ENCODE peak calls at places on chromosomes 6 and 20, in four cellular contexts. Q is activated CD4-positive, CD25-positive, alpha-beta regulatory T cell; Z is EH; V is A549. E is an unnamed sample.

GRCh38 chr20:53920647-53921245 is 149.6 kb downstream of the BCAS1 start:
- DNase-seq in Z (no peak), Q (no peak), V (no peak), E (no peak)

GRCh38 chr6:30687659-30688431 is 1.4 kb upstream of the PPP1R18 start:
- DNase-seq in Z (peak; percentile 55), Q (no peak), V (no peak), E (no peak)

GRCh38 chr6:130457605-130458004 is 91.8 kb downstream of the TMEM200A start:
- DNase-seq in Z (peak; percentile 15), V (peak; percentile 1), Q (no peak), E (no peak)

GRCh38 chr20:18695175-18695574 is 107.3 kb downstream of the DTD1 start:
- DNase-seq in V (no peak), Q (no peak), Z (no peak), E (no peak)

GRCh38 chr6:117072134-117072533 is 193.2 kb upstream of the VGLL2 start:
- DNase-seq in V (no peak), Q (no peak), Z (no peak), E (no peak)

GRCh38 chr6:128409003-128409402 is 111.4 kb downstream of the PTPRK start:
- DNase-seq in V (no peak), Q (no peak), Z (no peak), E (no peak)

GRCh38 chr6:33739611-33740010 is 7.1 kb downstream of the IP6K3 start:
- DNase-seq in Q (no peak), Z (no peak), V (no peak), E (no peak)

GRCh38 chr6:119647309-119647708 is 297.7 kb upstream of the MAN1A1 start:
- DNase-seq in V (no peak), Z (no peak), Q (no peak), E (no peak)

GRCh38 chr20:58691773-58692578 is 624 bp upstream of the NPEPL1 start:
- DNase-seq in Q (no peak), V (no peak), Z (peak; percentile 10), E (no peak)

GRCh38 chr6:170020041-170020583 is 268.7 kb downstream of the ERMARD start:
- DNase-seq in Q (no peak), Z (no peak), V (no peak), E (no peak)

GRCh38 chr20:33285861-33286495 is 3.0 kb downstream of the BPIFB1 start:
- DNase-seq in Q (no peak), Z (no peak), V (no peak), E (no peak)

GRCh38 chr20:50366270-50367103 is 143.7 kb upstream of the PTPN1 start:
- DNase-seq in Q (no peak), Z (peak; percentile 63), V (peak; percentile 65), E (peak; percentile 40)

GRCh38 chr6:139296927-139297326 is 5.1 kb upstream of the TXLNB start:
- DNase-seq in Q (no peak), V (no peak), Z (peak; percentile 79), E (no peak)

GRCh38 chr6:150924808-150925654 is 59.5 kb downstream of the MTHFD1L start:
- DNase-seq in V (peak; percentile 6), Q (no peak), Z (peak; percentile 49), E (no peak)

GRCh38 chr6:30685977-30686907 is at the start of gene PPP1R18:
- DNase-seq in V (peak; percentile 34), Q (peak; percentile 76), Z (peak; percentile 79), E (peak; percentile 39)

GRCh38 chr20:35619196-35620095 is 3.8 kb downstream of the SPAG4 start:
- DNase-seq in V (peak; percentile 89), Q (peak; percentile 43), Z (peak; percentile 88), E (peak; percentile 75)

GRCh38 chr6:149054559-149055194 is 262.8 kb upstream of the TAB2 start:
- DNase-seq in Q (no peak), V (peak; percentile 22), Z (no peak), E (no peak)

GRCh38 chr20:25285856-25286798 is 38.2 kb downstream of the PYGB start:
- DNase-seq in V (no peak), Z (no peak), Q (no peak), E (no peak)

GRCh38 chr20:25081065-25081729 is 744 bp downstream of the VSX1 start:
- DNase-seq in Z (peak; percentile 25), Q (no peak), V (no peak), E (no peak)

GRCh38 chr20:3239867-3240775 is 1.1 kb upstream of the SLC4A11 start:
- DNase-seq in Q (no peak), Z (peak; percentile 32), V (no peak), E (no peak)

GRCh38 chr6:117880824-117881223 is 26.2 kb upstream of the SLC35F1 start:
- DNase-seq in V (no peak), Q (no peak), Z (no peak), E (no peak)

GRCh38 chr6:19410477-19410876 is 426.7 kb upstream of the ID4 start:
- DNase-seq in Z (peak; percentile 13), Q (no peak), V (peak; percentile 3), E (no peak)

GRCh38 chr6:18424201-18424600 is 37.1 kb downstream of the RNF144B start:
- DNase-seq in Z (no peak), Q (no peak), V (no peak), E (no peak)

GRCh38 chr6:157800420-157801237 is 22.4 kb upstream of the SNX9 start:
- DNase-seq in Q (no peak), V (no peak), Z (peak; percentile 74), E (no peak)

GRCh38 chr20:2742934-2743559 is 50.5 kb downstream of the EBF4 start:
- DNase-seq in Q (peak; percentile 63), Z (peak; percentile 62), V (peak; percentile 71), E (peak; percentile 89)

GRCh38 chr6:149864578-149865535 is 698 bp upstream of the LRP11 start:
- DNase-seq in V (peak; percentile 63), Z (peak; percentile 78), Q (no peak), E (peak; percentile 71)

GRCh38 chr6:159633196-159633595 is 59.8 kb downstream of the SOD2 start:
- DNase-seq in Z (peak; percentile 44), V (peak; percentile 18), Q (no peak), E (peak; percentile 50)

GRCh38 chr6:15246217-15247211 is 645 bp downstream of the JARID2 start:
- DNase-seq in Z (peak; percentile 44), Q (no peak), V (no peak), E (no peak)

GRCh38 chr20:24106155-24106800 is 117.7 kb upstream of the GGTLC1 start:
- DNase-seq in Q (no peak), V (no peak), Z (peak; percentile 23), E (no peak)

GRCh38 chr20:64149141-64149540 is 15.1 kb upstream of the MYT1 start:
- DNase-seq in Q (no peak), V (no peak), Z (no peak), E (no peak)